ENCODE peak calls at places on chromosomes 5 and 9, in six cellular contexts. One of them, this sample, is unnamed. For H3K9me3 and H3K27me3, the result is how much of the 10 kb centered on the place peaks cover.

GRCh38 chr5:1380011-1380817 is 35.3 kb upstream of the CLPTM1L start:
- DNase-seq in breast epithelium: no peak
- DNase-seq in tibial artery: no peak
- DNase-seq in mammary epithelial cell: peak
- DNase-seq in aorta: peak
- DNase-seq in PC-3: no peak
- DNase-seq in this sample: peak

GRCh38 chr5:172571892-172572291 is 69.2 kb upstream of the NEURL1B start:
- DNase-seq in mammary epithelial cell: no peak
- DNase-seq in PC-3: no peak
- DNase-seq in tibial artery: no peak
- DNase-seq in aorta: no peak
- DNase-seq in breast epithelium: no peak
- DNase-seq in this sample: no peak

GRCh38 chr9:34253460-34253837 is 74.6 kb downstream of the UBAP1 start:
- DNase-seq in tibial artery: no peak
- DNase-seq in PC-3: peak
- DNase-seq in mammary epithelial cell: peak
- DNase-seq in breast epithelium: no peak
- DNase-seq in aorta: no peak
- DNase-seq in this sample: no peak

GRCh38 chr9:35951736-35952135 is 6.2 kb downstream of the OR2S2 start:
- DNase-seq in mammary epithelial cell: peak
- DNase-seq in breast epithelium: no peak
- DNase-seq in aorta: no peak
- DNase-seq in tibial artery: no peak
- DNase-seq in PC-3: peak
- DNase-seq in this sample: peak

GRCh38 chr5:23208959-23209431 is 298.4 kb upstream of the PRDM9 start:
- DNase-seq in mammary epithelial cell: peak
- DNase-seq in aorta: no peak
- DNase-seq in tibial artery: no peak
- DNase-seq in PC-3: peak
- DNase-seq in breast epithelium: no peak
- DNase-seq in this sample: peak

GRCh38 chr5:45274241-45274640 is 421.9 kb downstream of the HCN1 start:
- DNase-seq in breast epithelium: no peak
- DNase-seq in mammary epithelial cell: no peak
- DNase-seq in PC-3: no peak
- DNase-seq in aorta: no peak
- DNase-seq in tibial artery: no peak
- DNase-seq in this sample: no peak

GRCh38 chr9:110095776-110096175 is 112.2 kb downstream of the C9orf152 start:
- DNase-seq in aorta: no peak
- DNase-seq in breast epithelium: no peak
- DNase-seq in PC-3: no peak
- DNase-seq in mammary epithelial cell: peak
- DNase-seq in tibial artery: no peak
- DNase-seq in this sample: no peak

GRCh38 chr9:75589497-75589896 is 301.0 kb upstream of the PCSK5 start:
- DNase-seq in mammary epithelial cell: no peak
- DNase-seq in aorta: no peak
- DNase-seq in tibial artery: no peak
- DNase-seq in PC-3: no peak
- DNase-seq in breast epithelium: no peak
- DNase-seq in this sample: no peak

GRCh38 chr5:127586811-127587210 is 62.1 kb upstream of the CTXN3 start:
- DNase-seq in mammary epithelial cell: no peak
- DNase-seq in tibial artery: no peak
- DNase-seq in PC-3: no peak
- DNase-seq in breast epithelium: no peak
- DNase-seq in aorta: no peak
- DNase-seq in this sample: no peak
- H3K4me3 ChIP-seq in mammary epithelial cell: no peak
- H3K4me3 ChIP-seq in tibial artery: no peak
- H3K4me3 ChIP-seq in PC-3: no peak
- H3K4me3 ChIP-seq in breast epithelium: no peak
- H3K4me3 ChIP-seq in aorta: no peak
- H3K4me3 ChIP-seq in this sample: no peak

DNA sequence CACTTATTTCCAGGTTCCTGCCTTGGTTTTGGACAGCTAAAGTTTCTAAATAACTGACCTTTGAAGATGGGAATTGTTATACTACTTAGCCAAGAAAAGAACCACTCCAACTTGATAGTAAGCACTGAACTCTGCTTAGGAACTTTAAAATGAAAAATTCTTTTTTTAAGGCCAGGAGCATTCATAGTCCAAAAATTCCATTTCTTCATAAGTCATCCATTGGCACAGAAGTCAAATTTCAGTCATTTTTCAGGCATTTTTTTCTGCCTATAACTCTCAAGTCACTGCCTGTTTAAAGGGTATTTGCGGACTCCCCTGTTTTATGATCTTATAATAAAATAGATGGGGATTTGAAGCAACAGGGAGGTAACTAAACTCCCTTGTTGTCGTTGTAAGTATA is 111.3 kb downstream of the SAXO1 start:
- DNase-seq in tibial artery: no peak
- DNase-seq in breast epithelium: no peak
- DNase-seq in aorta: no peak
- DNase-seq in mammary epithelial cell: no peak
- DNase-seq in PC-3: no peak
- DNase-seq in this sample: no peak
- H3K9me3 ChIP-seq in tibial artery: under half
- H3K9me3 ChIP-seq in breast epithelium: under half
- H3K9me3 ChIP-seq in aorta: under half
- H3K9me3 ChIP-seq in mammary epithelial cell: under half
- H3K9me3 ChIP-seq in PC-3: under half
- H3K9me3 ChIP-seq in this sample: under half

DNA sequence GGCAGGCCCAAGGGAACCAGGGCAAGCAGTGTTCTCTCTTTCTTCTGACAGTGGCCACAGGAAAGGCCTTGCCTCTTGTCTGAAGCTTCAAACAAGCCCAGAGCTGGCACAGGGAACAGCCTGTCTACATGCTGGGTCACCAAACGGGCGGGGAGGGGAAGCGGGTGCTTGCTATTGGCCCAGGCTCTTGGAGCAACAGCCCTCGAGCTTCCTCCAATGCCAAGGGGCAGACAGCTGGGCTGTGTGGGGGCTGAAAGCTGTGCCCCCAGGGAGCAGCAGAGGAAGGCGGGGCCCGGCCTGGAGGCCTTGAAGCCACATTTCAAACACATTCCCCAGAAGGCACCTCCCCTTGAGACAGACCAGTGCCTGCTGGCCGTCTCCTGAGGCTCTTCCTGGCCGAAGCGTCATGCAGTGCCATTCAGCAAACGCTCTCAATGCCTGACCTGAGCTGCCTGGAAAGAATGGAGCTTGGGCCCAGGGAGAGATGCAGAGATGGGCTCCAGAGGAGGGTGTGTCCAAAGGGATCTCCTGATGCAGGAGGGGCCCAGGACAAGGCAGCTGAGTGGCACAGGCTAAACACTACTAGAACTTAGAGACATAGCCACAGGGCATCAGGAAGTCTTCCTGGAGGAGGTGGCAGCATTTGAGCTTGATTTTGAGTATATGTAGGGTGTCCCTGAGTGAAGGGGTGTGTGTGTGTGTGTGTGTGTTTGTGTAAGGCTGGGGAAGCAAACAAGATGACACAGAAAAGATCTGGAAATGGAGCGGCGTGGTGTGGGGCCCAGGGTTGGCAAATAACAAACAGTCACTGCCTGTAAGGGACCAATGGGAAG is 2.5 kb downstream of the FIBCD1 start:
- DNase-seq in aorta: no peak
- DNase-seq in mammary epithelial cell: peak
- DNase-seq in breast epithelium: no peak
- DNase-seq in PC-3: peak
- DNase-seq in tibial artery: peak
- DNase-seq in this sample: peak
- H3K27me3 ChIP-seq in aorta: under half
- H3K27me3 ChIP-seq in mammary epithelial cell: under half
- H3K27me3 ChIP-seq in breast epithelium: half or more
- H3K27me3 ChIP-seq in PC-3: under half
- H3K27me3 ChIP-seq in tibial artery: under half
- H3K27me3 ChIP-seq in this sample: under half

DNA sequence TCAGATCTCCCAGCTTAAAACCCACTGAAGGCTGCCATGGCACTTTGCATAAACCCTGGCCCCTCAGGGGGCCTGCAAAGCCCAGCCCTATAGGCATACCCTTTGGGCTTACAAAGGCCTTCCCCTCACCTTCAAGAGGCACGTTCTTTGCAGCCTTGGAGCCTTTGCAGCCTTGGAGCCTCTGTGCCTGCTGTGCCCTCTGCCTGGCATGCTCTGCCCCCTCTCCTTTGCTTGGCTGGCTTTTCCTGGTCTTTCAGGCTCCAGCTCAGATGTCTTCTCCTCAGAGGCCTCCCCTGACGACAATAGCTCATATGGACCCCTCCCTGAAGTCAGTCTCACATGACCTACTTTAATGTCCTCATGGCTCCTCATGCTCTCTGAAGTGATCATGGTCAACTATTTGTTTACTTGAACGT is 60.3 kb downstream of the CXXC5 start:
- DNase-seq in breast epithelium: no peak
- DNase-seq in aorta: no peak
- DNase-seq in tibial artery: no peak
- DNase-seq in PC-3: no peak
- DNase-seq in mammary epithelial cell: no peak
- DNase-seq in this sample: no peak
- H3K4me3 ChIP-seq in breast epithelium: no peak
- H3K4me3 ChIP-seq in aorta: no peak
- H3K4me3 ChIP-seq in tibial artery: no peak
- H3K4me3 ChIP-seq in PC-3: no peak
- H3K4me3 ChIP-seq in mammary epithelial cell: no peak
- H3K4me3 ChIP-seq in this sample: no peak

GRCh38 chr5:179119415-179120170 is 59.4 kb downstream of the ZNF354C start:
- DNase-seq in tibial artery: peak
- DNase-seq in mammary epithelial cell: no peak
- DNase-seq in breast epithelium: peak
- DNase-seq in PC-3: no peak
- DNase-seq in aorta: peak
- DNase-seq in this sample: no peak
- H3K9me3 ChIP-seq in tibial artery: half or more
- H3K9me3 ChIP-seq in mammary epithelial cell: half or more
- H3K9me3 ChIP-seq in breast epithelium: under half
- H3K9me3 ChIP-seq in PC-3: under half
- H3K9me3 ChIP-seq in aorta: under half
- H3K9me3 ChIP-seq in this sample: under half

This sample was measured in MG63.